ENCODE peak calls at places on chromosomes 6 and 20, in ten cellular contexts. O is Peyer's patch, Y is ovary, A is IMR-90, I is heart left ventricle, L is spleen, J is esophagus squamous epithelium, X is A549, V is gastrocnemius medialis, P is stomach. E is an unnamed sample.
A peak's percentile ranks its signal among the peaks of the same experiment; 100 is the strongest.

GRCh38 chr6:15255481-15256414 is 9.9 kb downstream of the JARID2 start:
- DNase-seq in O (peak; percentile 57), Y (no peak), A (no peak), I (no peak), L (no peak), J (no peak), X (no peak), V (no peak), P (no peak), E (no peak)

GRCh38 chr6:87244380-87244779 is 78.0 kb upstream of the SMIM8 start:
- DNase-seq in O (no peak), Y (no peak), A (peak; percentile 19), I (no peak), L (no peak), J (no peak), X (no peak), V (no peak), P (no peak), E (no peak)

GRCh38 chr6:143969077-143969476 is 39.0 kb downstream of the PLAGL1 start:
- DNase-seq in O (no peak), Y (no peak), A (no peak), I (no peak), L (no peak), J (no peak), X (no peak), V (no peak), P (no peak), E (no peak)

GRCh38 chr6:144485531-144485930 is 200.4 kb downstream of the UTRN start:
- DNase-seq in O (no peak), Y (no peak), A (peak; percentile 78), I (no peak), L (no peak), J (no peak), X (no peak), V (no peak), P (no peak), E (no peak)

GRCh38 chr6:71513036-71513435 is 224.4 kb downstream of the OGFRL1 start:
- DNase-seq in O (no peak), Y (no peak), A (no peak), I (no peak), L (no peak), J (no peak), X (no peak), V (no peak), P (no peak), E (no peak)

GRCh38 chr6:41289815-41290214 is 3.3 kb upstream of the TREM1 start:
- DNase-seq in O (no peak), Y (no peak), A (no peak), I (no peak), L (no peak), J (no peak), X (no peak), V (no peak), P (no peak), E (no peak)

GRCh38 chr6:116251568-116252384 is 2.1 kb downstream of the TSPYL4 start:
- DNase-seq in O (no peak), Y (no peak), A (peak; percentile 80), I (no peak), L (no peak), J (no peak), X (no peak), V (no peak), P (no peak), E (no peak)

GRCh38 chr6:151276112-151276745 is 36.5 kb downstream of the AKAP12 start:
- DNase-seq in O (no peak), Y (no peak), A (peak; percentile 43), I (peak; percentile 50), L (no peak), J (no peak), X (peak; percentile 12), V (no peak), P (no peak), E (no peak)

GRCh38 chr20:11156922-11157321 is 483.1 kb upstream of the JAG1 start:
- DNase-seq in O (no peak), Y (no peak), A (no peak), I (no peak), L (no peak), J (no peak), X (no peak), V (no peak), P (no peak), E (no peak)

GRCh38 chr6:119314894-119315272 is 34.7 kb downstream of the MAN1A1 start:
- DNase-seq in O (no peak), Y (no peak), A (no peak), I (no peak), L (no peak), J (no peak), X (no peak), V (no peak), P (no peak), E (no peak)

GRCh38 chr6:157434349-157435016 is 53.5 kb downstream of the ZDHHC14 start:
- DNase-seq in O (no peak), Y (peak; percentile 66), A (no peak), I (peak; percentile 71), L (no peak), J (no peak), X (no peak), V (peak; percentile 43), P (no peak), E (peak; percentile 39)

GRCh38 chr6:160256445-160256844 is 2.2 kb downstream of the SLC22A2 start:
- DNase-seq in O (no peak), Y (no peak), A (no peak), I (no peak), L (no peak), J (no peak), X (no peak), V (no peak), P (no peak), E (no peak)

GRCh38 chr20:18252597-18253451 is 35.5 kb upstream of the ZNF133 start:
- DNase-seq in O (no peak), Y (no peak), A (no peak), I (no peak), L (no peak), J (no peak), X (peak; percentile 81), V (no peak), P (no peak), E (peak; percentile 82)

GRCh38 chr20:1336699-1337387 is 7.9 kb upstream of the SDCBP2 start:
- DNase-seq in O (no peak), Y (peak; percentile 63), A (no peak), I (peak; percentile 90), L (peak; percentile 89), J (no peak), X (no peak), V (peak; percentile 25), P (peak; percentile 82), E (peak; percentile 66)

GRCh38 chr6:30814137-30815084 is 69.9 kb upstream of the DDR1 start:
- DNase-seq in O (no peak), Y (no peak), A (peak; percentile 84), I (no peak), L (peak; percentile 82), J (no peak), X (peak; percentile 60), V (no peak), P (peak; percentile 35), E (no peak)
- H3K27ac ChIP-seq in O (no peak overlapping the region), Y (no peak overlapping the region), A (peak overlapping the region; percentile 79), I (no peak overlapping the region), L (peak overlapping the region; percentile 65), J (no peak overlapping the region), X (peak overlapping the region; percentile 90), V (no peak overlapping the region), P (peak overlapping the region; percentile 67), E (no peak overlapping the region)

GRCh38 chr6:81171991-81172740 is 580.3 kb downstream of the TENT5A start:
- DNase-seq in O (no peak), Y (peak; percentile 28), A (peak; percentile 36), I (peak; percentile 26), L (no peak), J (no peak), X (no peak), V (no peak), P (no peak), E (no peak)

GRCh38 chr6:81166770-81167169 is 585.7 kb downstream of the TENT5A start:
- DNase-seq in O (no peak), Y (no peak), A (peak; percentile 28), I (no peak), L (no peak), J (no peak), X (no peak), V (no peak), P (no peak), E (no peak)

GRCh38 chr6:81169166-81169565 is 583.3 kb downstream of the TENT5A start:
- DNase-seq in O (no peak), Y (no peak), A (no peak), I (no peak), L (no peak), J (no peak), X (no peak), V (no peak), P (no peak), E (no peak)
- TF ChIP-seq POLR2A in O (no peak), Y (no peak), A (no peak), I (no peak), L (no peak), J (no peak), X (no peak), V (no peak), P (no peak), E (no peak)

GRCh38 chr6:63649847-63650265 is 14.3 kb downstream of the PHF3 start:
- DNase-seq in O (no peak), Y (no peak), A (peak; percentile 37), I (no peak), L (no peak), J (no peak), X (no peak), V (no peak), P (no peak), E (no peak)
- H3K27ac ChIP-seq in O (no peak overlapping the region), Y (no peak overlapping the region), A (no peak overlapping the region), I (no peak overlapping the region), L (no peak overlapping the region), J (no peak overlapping the region), X (no peak overlapping the region), V (no peak overlapping the region), P (no peak overlapping the region), E (no peak overlapping the region)

GRCh38 chr6:107421696-107422256 is 37.6 kb downstream of the PDSS2 start:
- DNase-seq in O (no peak), Y (no peak), A (no peak), I (no peak), L (no peak), J (no peak), X (no peak), V (no peak), P (no peak), E (no peak)
- TF ChIP-seq POLR2A in O (no peak), Y (no peak), A (no peak), I (no peak), L (no peak), J (no peak), X (no peak), V (no peak), P (no peak), E (no peak)